ENCODE peak calls at places on chromosomes 6 and 20, in nine cellular contexts. A, V, X, E, H, N, L, K and Q are unnamed samples.

GRCh38 chr6:49805246-49805645 is 18.2 kb upstream of the PGK2 start:
- DNase-seq in A (no peak), V (no peak), X (no peak), E (no peak), H (no peak), N (no peak), L (no peak), K (no peak), Q (no peak)

GRCh38 chr6:168015492-168016175 is 18.2 kb downstream of the KIF25 start:
- DNase-seq in A (no peak), V (no peak), X (no peak), E (no peak), H (no peak), N (no peak), L (no peak), K (no peak), Q (no peak)

GRCh38 chr20:13111249-13111911 is 102.6 kb downstream of the SPTLC3 start:
- DNase-seq in A (no peak), V (no peak), X (no peak), E (no peak), H (no peak), N (no peak), L (no peak), K (no peak), Q (no peak)

GRCh38 chr20:64112691-64113443 is 5.5 kb upstream of the NPBWR2 start:
- DNase-seq in A (no peak), V (no peak), X (no peak), E (no peak), H (no peak), N (no peak), L (no peak), K (no peak), Q (no peak)

GRCh38 chr6:44270526-44271405 is 516 bp downstream of the TMEM151B start:
- DNase-seq in A (no peak), V (no peak), X (no peak), E (no peak), H (no peak), N (no peak), L (no peak), K (no peak), Q (no peak)

GRCh38 chr20:32387262-32387661 is 29.1 kb downstream of the ASXL1 start:
- DNase-seq in A (no peak), V (no peak), X (no peak), E (no peak), H (no peak), N (peak; percentile 75), L (no peak), K (no peak), Q (no peak)

GRCh38 chr6:168550326-168550725 is 109.3 kb downstream of the SMOC2 start:
- DNase-seq in A (no peak), V (no peak), X (no peak), E (no peak), H (no peak), N (no peak), L (no peak), K (no peak), Q (no peak)

GRCh38 chr6:152380351-152380767 is 256.8 kb downstream of the SYNE1 start:
- DNase-seq in A (peak; percentile 68), V (no peak), X (no peak), E (peak; percentile 63), H (peak; percentile 41), N (peak; percentile 97), L (no peak), K (peak; percentile 92), Q (peak; percentile 85)

GRCh38 chr20:34843421-34843820 is 18.0 kb upstream of the NCOA6 start:
- DNase-seq in A (no peak), V (no peak), X (no peak), E (no peak), H (no peak), N (no peak), L (no peak), K (no peak), Q (peak; percentile 5)

GRCh38 chr20:57818418-57818817 is 108.6 kb upstream of the PMEPA1 start:
- DNase-seq in A (no peak), V (no peak), X (no peak), E (no peak), H (no peak), N (no peak), L (no peak), K (no peak), Q (no peak)

GRCh38 chr6:32825966-32826365 is 9.2 kb upstream of the HLA-DOB start:
- DNase-seq in A (peak; percentile 40), V (no peak), X (no peak), E (peak; percentile 35), H (peak; percentile 54), N (peak; percentile 21), L (no peak), K (peak; percentile 79), Q (peak; percentile 86)

GRCh38 chr6:35170166-35170565 is 29.0 kb upstream of the TCP11 start:
- DNase-seq in A (no peak), V (no peak), X (no peak), E (no peak), H (no peak), N (no peak), L (no peak), K (peak; percentile 57), Q (no peak)
- TF ChIP-seq CTCF in A (no peak), V (no peak), X (no peak), E (no peak), H (no peak), N (no peak), L (no peak), K (no peak), Q (no peak)

DNA sequence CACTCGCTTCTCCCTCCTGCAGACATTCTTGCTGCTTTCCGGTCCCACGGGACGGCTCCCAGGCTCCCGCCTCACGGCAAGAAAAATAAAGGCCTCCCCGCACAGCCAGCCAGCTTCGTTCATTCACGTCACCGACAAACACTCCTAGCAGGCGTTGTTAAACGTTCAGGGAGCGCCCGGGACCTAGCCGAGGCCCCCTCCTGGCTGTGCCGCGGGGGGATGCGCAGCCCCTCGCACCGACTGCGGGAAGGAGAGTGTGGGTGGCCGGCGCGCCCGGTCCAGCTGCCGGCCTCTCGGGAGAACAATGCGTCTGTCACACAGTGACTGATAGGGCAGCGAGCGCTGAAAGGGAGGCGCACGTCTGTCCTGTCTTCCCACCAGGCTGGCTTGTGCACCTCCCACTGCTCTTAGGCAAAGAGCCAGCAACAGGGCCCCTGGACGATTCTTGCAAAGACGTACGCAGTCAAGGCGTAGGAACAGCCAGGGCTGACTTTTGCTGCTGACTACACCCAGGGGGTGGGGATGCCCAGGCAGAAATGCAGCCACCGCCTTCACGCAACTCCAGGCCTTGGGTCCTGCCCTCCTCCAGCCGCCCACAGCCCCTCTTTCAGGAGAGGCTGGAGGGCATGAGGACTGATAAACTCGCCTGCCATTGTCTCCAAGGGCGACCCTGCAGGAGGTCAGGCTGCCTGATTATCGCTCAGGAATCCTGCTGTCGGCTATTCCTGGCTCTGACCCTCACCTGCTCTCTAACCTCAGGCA is 61.8 kb upstream of the HDDC2 start:
- DNase-seq in A (peak; percentile 85), V (peak; percentile 58), X (peak; percentile 70), E (no peak), H (no peak), N (peak; percentile 47), L (no peak), K (peak; percentile 58), Q (peak; percentile 87)
- H3K4me3 ChIP-seq in A (peak overlapping the region; percentile 56), V (peak overlapping the region; percentile 33), X (peak overlapping the region; percentile 55), E (peak overlapping the region; percentile 35), H (peak overlapping the region; percentile 48), N (peak overlapping the region; percentile 68), L (no peak overlapping the region), K (peak overlapping the region; percentile 59), Q (peak overlapping the region; percentile 46)

GRCh38 chr6:109184638-109185037 is 89.3 kb downstream of the CEP57L1 start:
- DNase-seq in A (no peak), V (no peak), X (no peak), E (no peak), H (no peak), N (no peak), L (no peak), K (no peak), Q (no peak)

GRCh38 chr6:109186012-109186411 is 90.7 kb downstream of the CEP57L1 start:
- DNase-seq in A (no peak), V (no peak), X (no peak), E (no peak), H (peak; percentile 34), N (no peak), L (no peak), K (no peak), Q (no peak)

GRCh38 chr6:109192865-109193264 is 97.6 kb downstream of the CEP57L1 start:
- DNase-seq in A (no peak), V (no peak), X (no peak), E (no peak), H (no peak), N (no peak), L (no peak), K (no peak), Q (no peak)

GRCh38 chr6:109187399-109188114 is 92.2 kb downstream of the CEP57L1 start:
- DNase-seq in A (peak; percentile 33), V (peak; percentile 30), X (peak; percentile 19), E (no peak), H (peak; percentile 72), N (peak; percentile 5), L (no peak), K (peak; percentile 51), Q (peak; percentile 50)

DNA sequence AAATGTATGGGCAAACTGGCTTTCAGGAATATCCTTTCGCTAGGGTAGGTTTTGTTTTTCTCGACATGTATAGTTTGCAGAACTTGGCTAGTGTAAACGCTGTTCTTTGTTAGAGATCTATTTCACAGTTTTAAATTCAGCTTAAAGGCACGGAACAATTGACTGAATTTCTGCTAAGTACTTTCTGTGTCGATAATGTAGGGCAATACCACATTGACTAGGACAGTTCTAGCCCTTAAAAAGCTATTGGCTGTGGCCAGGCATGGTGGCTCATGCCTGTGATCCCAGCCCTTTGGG is 92.8 kb downstream of the CEP57L1 start:
- DNase-seq in A (no peak), V (no peak), X (no peak), E (no peak), H (no peak), N (no peak), L (no peak), K (no peak), Q (no peak)
- TF ChIP-seq CTCF in A (no peak), V (no peak), X (peak; percentile 22), E (no peak), H (no peak), N (no peak), L (no peak), K (no peak), Q (no peak)

GRCh38 chr20:9068896-9069663 is at the start of gene PLCB4:
- DNase-seq in A (peak; percentile 56), V (peak; percentile 20), X (peak; percentile 52), E (no peak), H (peak; percentile 89), N (peak; percentile 39), L (no peak), K (peak; percentile 32), Q (peak; percentile 24)

GRCh38 chr20:9070304-9070703 is 1.4 kb downstream of the PLCB4 start:
- DNase-seq in A (no peak), V (no peak), X (no peak), E (no peak), H (no peak), N (no peak), L (no peak), K (no peak), Q (no peak)

GRCh38 chr20:9066196-9066595 is 2.7 kb upstream of the PLCB4 start:
- DNase-seq in A (no peak), V (no peak), X (no peak), E (no peak), H (no peak), N (no peak), L (no peak), K (no peak), Q (no peak)

GRCh38 chr20:9071976-9072726 is 3.3 kb downstream of the PLCB4 start:
- DNase-seq in A (no peak), V (no peak), X (no peak), E (no peak), H (peak; percentile 66), N (no peak), L (no peak), K (no peak), Q (no peak)

GRCh38 chr20:9068232-9068781 is 580 bp upstream of the PLCB4 start:
- DNase-seq in A (peak; percentile 58), V (peak; percentile 26), X (peak; percentile 72), E (no peak), H (peak; percentile 69), N (peak; percentile 17), L (no peak), K (no peak), Q (no peak)
- H3K4me3 ChIP-seq in A (peak overlapping the region; percentile 63), V (peak overlapping the region; percentile 37), X (peak overlapping the region; percentile 92), E (peak overlapping the region; percentile 96), H (peak overlapping the region; percentile 91), N (peak overlapping the region; percentile 73), L (no peak overlapping the region), K (peak overlapping the region; percentile 74), Q (peak overlapping the region; percentile 61)